ENCODE peak calls at places on chromosomes 6 and 20, in six cellular contexts. C is H9, S is neuronal stem cell, B is mesendoderm, Z is H1, W is mesenchymal stem cell. U is an unnamed sample.

GRCh38 chr20:38987777-38988176 is 25.6 kb downstream of the DHX35 start:
- DNase-seq in C (no peak), S (no peak), B (no peak), Z (no peak), W (no peak), U (no peak)

GRCh38 chr20:25070821-25071473 is 11.0 kb downstream of the VSX1 start:
- DNase-seq in C (peak), S (no peak), B (no peak), Z (no peak), W (no peak), U (no peak)

GRCh38 chr6:107618672-107619071 is 128.8 kb downstream of the SOBP start:
- DNase-seq in C (no peak), S (no peak), B (no peak), Z (no peak), W (no peak), U (no peak)

GRCh38 chr6:36368921-36369880 is 18.3 kb downstream of the ETV7 start:
- DNase-seq in C (no peak), S (no peak), B (peak), Z (no peak), W (peak), U (peak)

GRCh38 chr6:142570221-142570671 is 268.4 kb downstream of the ADGRG6 start:
- DNase-seq in C (no peak), S (no peak), B (peak), Z (no peak), W (peak), U (peak)

GRCh38 chr6:167396659-167397490 is 72.0 kb downstream of the TTLL2 start:
- DNase-seq in C (no peak), S (no peak), B (no peak), Z (no peak), W (no peak), U (no peak)

GRCh38 chr20:57609842-57610167 is 10.4 kb downstream of the ZBP1 start:
- DNase-seq in C (no peak), S (no peak), B (no peak), Z (no peak), W (no peak), U (no peak)

GRCh38 chr6:118719351-118720124 is 68.1 kb upstream of the CEP85L start:
- DNase-seq in C (no peak), S (no peak), B (no peak), Z (no peak), W (no peak), U (no peak)

GRCh38 chr20:47360489-47361267 is 4.2 kb upstream of the ZMYND8 start:
- DNase-seq in C (peak), S (peak), B (peak), Z (peak), W (peak), U (peak)

GRCh38 chr20:47361268-47361665 is 4.8 kb upstream of the ZMYND8 start:
- DNase-seq in C (no peak), S (no peak), B (no peak), Z (no peak), W (no peak), U (no peak)

GRCh38 chr20:47360207-47360488 is 3.6 kb upstream of the ZMYND8 start:
- DNase-seq in C (no peak), S (no peak), B (no peak), Z (no peak), W (peak), U (peak)

GRCh38 chr20:47365023-47365764 is 8.7 kb upstream of the ZMYND8 start:
- DNase-seq in C (no peak), S (no peak), B (peak), Z (no peak), W (no peak), U (no peak)

DNA sequence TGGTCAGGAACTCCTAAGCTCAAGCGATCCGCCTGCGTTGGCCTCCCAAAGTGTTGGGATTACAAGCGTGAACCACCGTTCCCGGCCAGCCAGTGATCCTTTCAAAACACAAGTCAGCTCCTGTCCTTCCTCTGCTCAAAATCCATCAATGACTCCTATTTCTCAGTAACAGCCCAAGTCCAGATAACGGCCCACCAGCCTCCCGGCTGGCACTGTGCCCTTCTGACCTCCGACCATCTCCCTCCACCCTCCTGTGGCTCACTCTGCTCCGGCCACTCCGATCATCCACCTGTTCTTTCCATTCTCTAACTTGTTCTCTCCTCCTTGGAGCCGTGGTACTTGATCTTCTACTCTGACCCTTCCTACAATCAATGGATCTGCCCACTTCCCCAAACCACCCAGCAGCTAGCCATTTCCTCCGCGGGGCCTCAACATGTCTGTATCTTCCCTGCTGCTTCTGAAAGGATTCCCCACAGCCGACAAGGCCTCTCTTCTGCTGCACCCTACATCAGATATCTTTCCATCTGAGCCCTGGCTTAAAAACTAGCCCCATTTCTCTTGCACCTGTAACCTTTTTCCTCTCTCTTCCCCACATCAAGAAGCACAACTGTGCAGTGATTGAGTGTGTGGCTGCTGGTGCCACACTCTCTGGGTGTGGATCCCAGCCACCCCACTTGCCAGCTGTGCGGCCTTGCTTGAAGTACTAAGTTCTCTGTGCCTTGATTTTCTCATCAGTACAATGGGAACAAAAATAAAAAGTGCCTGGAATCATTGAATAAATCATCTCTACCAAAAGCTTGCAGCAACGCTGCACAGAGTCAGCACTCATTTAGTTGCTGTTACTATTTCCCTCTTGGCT is 6.1 kb upstream of the ZMYND8 start:
- DNase-seq in C (no peak), S (no peak), B (no peak), Z (no peak), W (no peak), U (no peak)
- H2BK5ac ChIP-seq in C (no peak), S (peak), B (no peak), Z (peak), W (no peak), U (peak)

DNA sequence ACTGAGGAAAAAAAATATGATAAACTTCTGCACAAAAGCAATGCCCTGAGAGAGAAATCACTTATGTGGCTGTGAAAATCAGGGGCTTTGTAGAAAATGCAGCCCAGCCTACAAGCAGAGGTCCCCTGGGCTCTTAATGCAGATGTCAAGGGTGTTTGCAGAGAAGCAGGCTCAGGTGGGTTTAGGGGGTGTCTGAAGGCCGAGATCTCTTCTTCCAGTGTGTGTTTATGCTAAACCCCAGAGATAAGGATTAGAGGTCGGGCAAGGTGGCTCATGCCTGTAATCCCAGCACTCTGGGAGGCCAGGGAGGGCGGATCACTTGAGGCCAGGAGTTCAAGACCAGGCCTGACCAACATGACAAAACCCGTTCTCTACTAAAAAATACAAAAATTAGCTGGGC is 78.5 kb downstream of the TMEM242 start:
- DNase-seq in C (no peak), S (no peak), B (no peak), Z (no peak), W (no peak), U (no peak)
- H3K4me2 ChIP-seq in C (no peak), S (no peak), B (no peak), Z (no peak), W (no peak), U (no peak)

GRCh38 chr6:69812746-69813427 is 16.1 kb upstream of the LMBRD1 start:
- DNase-seq in C (no peak), S (no peak), B (no peak), Z (no peak), W (no peak), U (no peak)
- H4K8ac ChIP-seq in C (no peak), S (no peak), B (no peak), Z (no peak), W (no peak), U (no peak)

GRCh38 chr6:44237813-44238433 is 9.0 kb upstream of the HSP90AB1 start:
- DNase-seq in C (peak), S (no peak), B (no peak), Z (peak), W (peak), U (peak)
- H2BK5ac ChIP-seq in C (no peak), S (peak), B (peak), Z (peak), W (peak), U (peak)

U was measured in IMR-90.